ENCODE peak calls at places on chromosome 21, in ten cellular contexts. J is activated CD4-positive, alpha-beta T cell treated with anti-CD3 and anti-CD28 coated beads for 4 hours; X is activated T-cell treated with anti-CD3 and anti-CD28 coated beads for 24 hours; I is cardiac fibroblast; N is stimulated activated CD8-positive, alpha-beta memory T cell treated with anti-CD3 and anti-CD28 coated beads, Interleukin-2, amount 100 ng/mL, for 1 hour; D is cardiac muscle cell; B is posterior cingulate gyrus; A is Right ventricle myocardium inferior; L is RKO; T is NCI-H1105 treated with DMSO at 0.1 percent for 48 hours. G is an unnamed sample.
A peak's percentile ranks its signal among the peaks of the same experiment; 100 is the strongest.

GRCh38 chr21:23452384-23453083 is 2154.7 kb downstream of the MRPL39 start:
- DNase-seq in J (no peak), X (no peak), I (no peak), N (no peak), D (no peak), B (no peak), A (peak; percentile 43), L (no peak), T (no peak), G (no peak)

GRCh38 chr21:19245188-19245580 is 841.6 kb upstream of the TMPRSS15 start:
- DNase-seq in J (no peak), X (no peak), I (no peak), N (no peak), D (no peak), B (no peak), A (peak; percentile 53), L (no peak), T (no peak), G (no peak)

GRCh38 chr21:33682992-33683627 is 40.8 kb downstream of the ITSN1 start:
- DNase-seq in J (no peak), X (no peak), I (peak; percentile 96), N (no peak), D (peak; percentile 90), B (no peak), A (no peak), L (peak; percentile 50), T (no peak), G (no peak)

GRCh38 chr21:28111151-28111619 is 881.5 kb downstream of the LTN1 start:
- DNase-seq in J (no peak), X (no peak), I (peak; percentile 45), N (no peak), D (peak; percentile 98), B (no peak), A (no peak), L (no peak), T (no peak), G (peak; percentile 77)

GRCh38 chr21:35485364-35485763 is 436.3 kb upstream of the RUNX1 start:
- DNase-seq in J (no peak), X (no peak), I (no peak), N (no peak), D (no peak), B (no peak), A (no peak), L (no peak), T (no peak), G (no peak)

GRCh38 chr21:43842742-43843141 is 22.3 kb upstream of the AGPAT3 start:
- DNase-seq in J (no peak), X (no peak), I (no peak), N (no peak), D (no peak), B (no peak), A (no peak), L (no peak), T (no peak), G (no peak)

GRCh38 chr21:22490044-22490443 is 1491.8 kb downstream of the NCAM2 start:
- DNase-seq in J (no peak), X (no peak), I (no peak), N (no peak), D (no peak), B (no peak), A (no peak), L (no peak), T (no peak), G (no peak)

GRCh38 chr21:33212159-33212851 is 17.4 kb upstream of the IFNAR2 start:
- DNase-seq in J (no peak), X (no peak), I (peak; percentile 53), N (no peak), D (peak; percentile 62), B (no peak), A (no peak), L (no peak), T (no peak), G (no peak)

GRCh38 chr21:36422279-36423098 is 37.3 kb downstream of the CHAF1B start:
- DNase-seq in J (no peak), X (no peak), I (peak; percentile 88), N (no peak), D (peak; percentile 76), B (no peak), A (no peak), L (peak; percentile 44), T (peak; percentile 14), G (peak; percentile 56)

GRCh38 chr21:31293986-31294385 is 50.1 kb downstream of the TIAM1 start:
- DNase-seq in J (peak; percentile 61), X (peak; percentile 65), I (peak; percentile 93), N (no peak), D (peak; percentile 92), B (no peak), A (no peak), L (peak; percentile 52), T (no peak), G (no peak)

GRCh38 chr21:31514598-31514997 is 144.9 kb upstream of the SOD1 start:
- DNase-seq in J (no peak), X (no peak), I (no peak), N (no peak), D (peak; percentile 14), B (peak; percentile 80), A (no peak), L (no peak), T (no peak), G (no peak)

GRCh38 chr21:22399717-22400520 is 1401.7 kb downstream of the NCAM2 start:
- DNase-seq in J (no peak), X (no peak), I (no peak), N (no peak), D (no peak), B (no peak), A (no peak), L (no peak), T (no peak), G (no peak)

GRCh38 chr21:41229527-41230248 is 61.7 kb downstream of the BACE2 start:
- DNase-seq in J (no peak), X (no peak), I (no peak), N (no peak), D (no peak), B (no peak), A (no peak), L (no peak), T (no peak), G (no peak)

GRCh38 chr21:45290948-45291612 is 3.4 kb upstream of the POFUT2 start:
- DNase-seq in J (no peak), X (no peak), I (peak; percentile 57), N (no peak), D (peak; percentile 85), B (no peak), A (no peak), L (no peak), T (no peak), G (peak; percentile 65)

GRCh38 chr21:39968010-39968409 is 100.8 kb downstream of the PCP4 start:
- DNase-seq in J (no peak), X (no peak), I (no peak), N (no peak), D (no peak), B (no peak), A (no peak), L (no peak), T (no peak), G (no peak)